ENCODE peak calls at places on chromosome 4, in ten cellular contexts. T is stimulated activated naive CD8-positive, alpha-beta T cell treated with anti-CD3 and anti-CD28 coated beads, Interleukin-15, amount 100 ng/mL, for 72 hours; R is activated T-cell treated with anti-CD3 and anti-CD28 coated beads for 24 hours; O is endodermal cell; N is T-helper 22 cell; U is mucosa of gallbladder; H is RWPE2; J is activated CD4-positive, alpha-beta T cell treated with anti-CD3 and anti-CD28 coated beads, Interleukin-2, amount 50 U/mL, for 1 hour; A is activated T-helper 1 cell treated with anti-CD3 and anti-CD28 coated beads, Interleukin-2, amount 50 U/mL, for 16 hours; Q is activated naive CD4-positive, alpha-beta T cell treated with Interleukin-2 at 50 U/mL for 16 hours. Y is an unnamed sample.

GRCh38 chr4:76641758-76642157 is 206.7 kb downstream of the SHROOM3 start:
- DNase-seq in T (no peak), R (no peak), O (no peak), N (no peak), U (no peak), H (no peak), J (no peak), A (no peak), Q (no peak), Y (no peak)

GRCh38 chr4:51932261-51932660 is 87.9 kb downstream of the LRRC66 start:
- DNase-seq in T (no peak), R (no peak), O (no peak), N (no peak), U (no peak), H (no peak), J (no peak), A (no peak), Q (no peak), Y (peak)

GRCh38 chr4:104408893-104409292 is 85.8 kb downstream of the CXXC4 start:
- DNase-seq in T (no peak), R (no peak), O (no peak), N (no peak), U (no peak), H (no peak), J (no peak), A (no peak), Q (no peak), Y (no peak)

GRCh38 chr4:53991821-53992220 is 72.6 kb downstream of the CHIC2 start:
- DNase-seq in T (no peak), R (no peak), O (no peak), N (no peak), U (no peak), H (no peak), J (no peak), A (no peak), Q (no peak), Y (no peak)

GRCh38 chr4:14130551-14130950 is 503.0 kb upstream of the BOD1L1 start:
- DNase-seq in T (no peak), R (no peak), O (no peak), N (no peak), U (no peak), H (no peak), J (no peak), A (no peak), Q (no peak), Y (no peak)

GRCh38 chr4:139815646-139816601 is 150.3 kb downstream of the MGST2 start:
- DNase-seq in T (no peak), R (no peak), O (peak), N (no peak), U (no peak), H (no peak), J (no peak), A (no peak), Q (no peak), Y (peak)

GRCh38 chr4:103996059-103996458 is 276.3 kb upstream of the TACR3 start:
- DNase-seq in T (no peak), R (no peak), O (peak), N (no peak), U (no peak), H (no peak), J (no peak), A (no peak), Q (no peak), Y (no peak)

GRCh38 chr4:150252306-150252705 is 174.1 kb downstream of the DCLK2 start:
- DNase-seq in T (no peak), R (no peak), O (no peak), N (no peak), U (no peak), H (no peak), J (no peak), A (no peak), Q (no peak), Y (no peak)

GRCh38 chr4:150211821-150212445 is 133.7 kb downstream of the DCLK2 start:
- DNase-seq in T (no peak), R (no peak), O (no peak), N (no peak), U (no peak), H (no peak), J (no peak), A (no peak), Q (no peak), Y (no peak)

GRCh38 chr4:138696771-138697170 is 318.8 kb upstream of the NOCT start:
- DNase-seq in T (no peak), R (no peak), O (no peak), N (no peak), U (no peak), H (no peak), J (no peak), A (no peak), Q (no peak), Y (no peak)

GRCh38 chr4:59388359-59388758 is 1811.8 kb upstream of the ADGRL3 start:
- DNase-seq in T (no peak), R (no peak), O (no peak), N (no peak), U (no peak), H (no peak), J (no peak), A (no peak), Q (no peak), Y (no peak)

GRCh38 chr4:90597927-90598326 is 470.7 kb downstream of the CCSER1 start:
- DNase-seq in T (no peak), R (no peak), O (no peak), N (no peak), U (no peak), H (no peak), J (no peak), A (no peak), Q (no peak), Y (no peak)

GRCh38 chr4:41526628-41527027 is 11.3 kb upstream of the LIMCH1 start:
- DNase-seq in T (no peak), R (no peak), O (no peak), N (no peak), U (no peak), H (no peak), J (no peak), A (no peak), Q (no peak), Y (no peak)

GRCh38 chr4:185625503-185625902 is 90.2 kb upstream of the PDLIM3 start:
- DNase-seq in T (no peak), R (no peak), O (no peak), N (no peak), U (no peak), H (no peak), J (no peak), A (no peak), Q (no peak), Y (no peak)

GRCh38 chr4:154164931-154165839 is 326.4 kb downstream of the DCHS2 start:
- DNase-seq in T (peak), R (peak), O (no peak), N (no peak), U (no peak), H (peak), J (no peak), A (no peak), Q (no peak), Y (no peak)

GRCh38 chr4:40548256-40548655 is 81.4 kb downstream of the RBM47 start:
- DNase-seq in T (no peak), R (no peak), O (no peak), N (no peak), U (no peak), H (no peak), J (no peak), A (no peak), Q (no peak), Y (no peak)

GRCh38 chr4:103129174-103129573 is 29.5 kb upstream of the BDH2 start:
- DNase-seq in T (no peak), R (no peak), O (no peak), N (no peak), U (no peak), H (no peak), J (no peak), A (no peak), Q (no peak), Y (no peak)

GRCh38 chr4:13966241-13967195 is 339.0 kb upstream of the BOD1L1 start:
- DNase-seq in T (no peak), R (no peak), O (peak), N (no peak), U (no peak), H (no peak), J (no peak), A (no peak), Q (no peak), Y (no peak)

GRCh38 chr4:8915201-8916200 is 43.9 kb upstream of the HMX1 start:
- DNase-seq in T (no peak), R (no peak), O (no peak), N (no peak), U (no peak), H (no peak), J (no peak), A (no peak), Q (no peak), Y (peak)

GRCh38 chr4:64539234-64539849 is 130.1 kb upstream of the TECRL start:
- DNase-seq in T (peak), R (no peak), O (peak), N (no peak), U (peak), H (no peak), J (no peak), A (no peak), Q (no peak), Y (no peak)

GRCh38 chr4:101211146-101211553 is 136.2 kb downstream of the PPP3CA start:
- DNase-seq in T (no peak), R (no peak), O (no peak), N (no peak), U (no peak), H (no peak), J (no peak), A (no peak), Q (no peak), Y (no peak)

GRCh38 chr4:25144870-25145481 is 15.3 kb downstream of the SEPSECS start:
- DNase-seq in T (no peak), R (no peak), O (no peak), N (no peak), U (no peak), H (no peak), J (no peak), A (no peak), Q (no peak), Y (no peak)

GRCh38 chr4:48079972-48080391 is 54.1 kb downstream of the TXK start:
- DNase-seq in T (no peak), R (no peak), O (no peak), N (no peak), U (no peak), H (no peak), J (no peak), A (no peak), Q (no peak), Y (no peak)

Y was measured in aorta.